ENCODE peak calls at places on chromosomes 13 and 19, in six cellular contexts. M is heart right ventricle, J is colonic mucosa, O is body of pancreas, N is tibial artery, W is SK-N-SH. Y is an unnamed sample. For H3K4me1, the result is how much of the 10 kb centered on the place peaks cover.

GRCh38 chr19:31054430-31054829 is 294.8 kb downstream of the TSHZ3 start:
- DNase-seq in M (peak), J (peak), O (no peak), N (peak), W (peak), Y (no peak)

GRCh38 chr19:19452241-19453128 is 47.0 kb downstream of the GATAD2A start:
- DNase-seq in M (no peak), J (no peak), O (no peak), N (no peak), W (no peak), Y (no peak)

GRCh38 chr19:13483215-13483614 is 23.1 kb downstream of the CACNA1A start:
- DNase-seq in M (no peak), J (no peak), O (no peak), N (no peak), W (no peak), Y (no peak)

GRCh38 chr19:55591555-55591954 is 7.8 kb downstream of the FIZ1 start:
- DNase-seq in M (no peak), J (no peak), O (no peak), N (no peak), W (no peak), Y (no peak)

GRCh38 chr19:50843701-50844221 is 10.4 kb upstream of the KLK15 start:
- DNase-seq in M (no peak), J (no peak), O (no peak), N (no peak), W (no peak), Y (no peak)

GRCh38 chr13:30934381-30934780 is 1.9 kb downstream of the TEX26 start:
- DNase-seq in M (no peak), J (no peak), O (no peak), N (no peak), W (no peak), Y (peak)

GRCh38 chr13:81395368-81395767 is 1054.4 kb upstream of the SPRY2 start:
- DNase-seq in M (no peak), J (peak), O (peak), N (no peak), W (peak), Y (no peak)

GRCh38 chr13:110371550-110372465 is 64.7 kb downstream of the COL4A2 start:
- DNase-seq in M (no peak), J (no peak), O (no peak), N (no peak), W (peak), Y (no peak)

GRCh38 chr19:10887616-10888367 is 16.4 kb downstream of the CARM1 start:
- DNase-seq in M (no peak), J (no peak), O (no peak), N (no peak), W (no peak), Y (no peak)

GRCh38 chr13:37306778-37307544 is 201.5 kb upstream of the CSNK1A1L start:
- DNase-seq in M (no peak), J (no peak), O (no peak), N (no peak), W (no peak), Y (no peak)

GRCh38 chr19:43525836-43526771 is 897 bp downstream of the ETHE1 start:
- DNase-seq in M (no peak), J (peak), O (peak), N (peak), W (peak), Y (no peak)

GRCh38 chr19:10120538-10121198 is 969 bp upstream of the EIF3G start:
- DNase-seq in M (no peak), J (no peak), O (no peak), N (peak), W (no peak), Y (no peak)

GRCh38 chr19:1091544-1092175 is 3.5 kb downstream of the POLR2E start:
- DNase-seq in M (no peak), J (no peak), O (no peak), N (no peak), W (no peak), Y (no peak)

GRCh38 chr19:1093811-1094553 is 1.2 kb downstream of the POLR2E start:
- DNase-seq in M (no peak), J (no peak), O (peak), N (no peak), W (no peak), Y (peak)

GRCh38 chr19:1094655-1094977 is 559 bp downstream of the POLR2E start:
- DNase-seq in M (no peak), J (no peak), O (no peak), N (no peak), W (peak), Y (no peak)

GRCh38 chr19:1094978-1095701 is at the start of gene POLR2E:
- DNase-seq in M (peak), J (peak), O (peak), N (peak), W (peak), Y (peak)

DNA sequence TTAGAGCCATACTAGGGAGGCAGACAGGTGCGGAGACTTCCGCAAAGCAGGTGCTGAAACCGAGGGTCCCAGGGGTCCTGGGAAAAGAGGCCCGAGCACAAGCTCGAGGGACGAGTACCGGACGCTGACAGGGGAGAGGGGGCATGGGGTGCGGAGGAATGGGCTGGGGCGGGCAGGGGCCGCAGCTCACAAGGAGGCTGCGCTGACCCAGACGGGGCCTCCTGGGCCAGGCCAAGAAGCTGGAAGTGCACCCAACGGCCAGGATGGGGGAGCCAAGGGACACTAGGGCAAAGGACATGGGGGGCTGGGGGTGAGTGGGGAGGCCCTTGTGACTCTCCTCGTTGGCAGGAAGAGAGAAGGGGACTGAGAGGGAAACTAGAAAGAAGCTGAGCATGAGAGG is 1.8 kb downstream of the POLR2E start:
- DNase-seq in M (no peak), J (no peak), O (no peak), N (no peak), W (no peak), Y (no peak)
- H3K4me1 ChIP-seq in M (under half), J (under half), O (under half), N (under half), W (under half), Y (under half)

GRCh38 chr13:49532593-49532992 is 36.8 kb downstream of the PHF11 start:
- DNase-seq in M (no peak), J (no peak), O (no peak), N (no peak), W (no peak), Y (no peak)

GRCh38 chr13:49530452-49530851 is 34.7 kb downstream of the PHF11 start:
- DNase-seq in M (no peak), J (no peak), O (no peak), N (no peak), W (no peak), Y (no peak)

GRCh38 chr13:49533011-49533410 is 37.3 kb downstream of the PHF11 start:
- DNase-seq in M (no peak), J (no peak), O (no peak), N (no peak), W (no peak), Y (no peak)

GRCh38 chr13:49536144-49536873 is 40.6 kb downstream of the PHF11 start:
- DNase-seq in M (no peak), J (no peak), O (no peak), N (no peak), W (no peak), Y (no peak)

GRCh38 chr13:49533586-49534269 is 38.0 kb downstream of the PHF11 start:
- DNase-seq in M (no peak), J (no peak), O (no peak), N (no peak), W (no peak), Y (no peak)
- H3K4me1 ChIP-seq in M (under half), J (under half), O (under half), N (under half), W (under half), Y (under half)

DNA sequence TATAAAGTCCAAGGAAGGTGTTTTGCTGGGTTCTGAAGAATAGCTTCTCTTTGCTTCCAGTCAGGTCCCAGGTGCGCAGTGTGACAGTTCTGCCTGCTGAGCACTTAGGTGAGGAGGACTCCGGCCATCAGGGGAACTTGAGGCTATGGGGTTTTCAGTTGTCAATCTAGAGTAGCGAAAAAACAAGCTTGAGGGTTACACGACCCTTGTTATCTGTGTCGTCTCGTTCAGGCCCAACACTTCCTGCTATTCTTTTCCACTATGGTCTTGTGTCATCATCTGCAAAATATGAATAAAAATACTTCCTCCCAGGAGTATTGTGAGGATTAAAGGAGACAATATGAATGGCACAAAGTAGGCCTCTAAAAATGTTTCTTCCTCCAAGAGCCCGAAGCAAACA is 40.3 kb upstream of the RCBTB2 start:
- DNase-seq in M (peak), J (no peak), O (no peak), N (no peak), W (no peak), Y (no peak)
- H3K4me1 ChIP-seq in M (under half), J (under half), O (under half), N (under half), W (under half), Y (half or more)

DNA sequence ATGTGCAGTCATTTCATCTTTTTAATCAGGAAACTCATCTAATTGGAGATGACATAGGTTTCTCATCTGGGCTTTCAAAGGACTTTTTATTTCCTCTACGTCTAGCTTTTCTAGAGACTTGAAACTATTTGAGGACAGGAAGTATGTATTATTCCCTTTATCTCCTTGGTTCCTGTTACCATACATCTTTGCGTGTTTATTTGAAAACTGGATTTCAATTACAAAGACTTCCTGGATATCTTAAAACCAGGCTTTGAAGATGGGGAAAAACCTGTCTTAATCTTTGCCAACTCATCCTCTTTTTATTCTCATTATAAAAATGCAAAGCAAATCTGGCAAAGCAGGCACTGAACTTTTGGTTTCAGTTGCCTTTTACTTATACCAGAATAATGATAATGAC is 130.5 kb downstream of the LMO7 start:
- DNase-seq in M (no peak), J (no peak), O (no peak), N (no peak), W (no peak), Y (no peak)
- H3K4me1 ChIP-seq in M (under half), J (under half), O (under half), N (under half), W (half or more), Y (half or more)

DNA sequence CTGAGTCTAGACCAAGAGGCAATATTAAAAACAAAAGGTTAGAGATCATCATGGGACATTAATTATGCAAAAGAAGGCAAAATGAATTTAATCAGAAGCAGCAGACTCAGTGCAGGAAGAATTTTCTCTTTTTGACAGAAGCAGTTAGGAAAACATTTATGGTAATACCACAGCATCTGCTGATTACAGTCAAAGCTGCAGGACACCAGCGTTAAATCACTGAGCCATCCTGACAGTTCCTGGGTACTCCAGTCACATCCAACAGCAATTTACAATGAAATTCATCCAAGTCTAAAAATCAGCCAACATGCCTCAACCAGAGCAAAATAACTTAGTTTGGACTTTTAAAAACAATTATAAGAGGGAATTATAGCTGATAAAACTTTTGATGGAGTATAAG is 476.7 kb downstream of the DIAPH3 start:
- DNase-seq in M (no peak), J (no peak), O (no peak), N (no peak), W (peak), Y (no peak)
- H3K4me1 ChIP-seq in M (under half), J (under half), O (under half), N (under half), W (under half), Y (under half)

DNA sequence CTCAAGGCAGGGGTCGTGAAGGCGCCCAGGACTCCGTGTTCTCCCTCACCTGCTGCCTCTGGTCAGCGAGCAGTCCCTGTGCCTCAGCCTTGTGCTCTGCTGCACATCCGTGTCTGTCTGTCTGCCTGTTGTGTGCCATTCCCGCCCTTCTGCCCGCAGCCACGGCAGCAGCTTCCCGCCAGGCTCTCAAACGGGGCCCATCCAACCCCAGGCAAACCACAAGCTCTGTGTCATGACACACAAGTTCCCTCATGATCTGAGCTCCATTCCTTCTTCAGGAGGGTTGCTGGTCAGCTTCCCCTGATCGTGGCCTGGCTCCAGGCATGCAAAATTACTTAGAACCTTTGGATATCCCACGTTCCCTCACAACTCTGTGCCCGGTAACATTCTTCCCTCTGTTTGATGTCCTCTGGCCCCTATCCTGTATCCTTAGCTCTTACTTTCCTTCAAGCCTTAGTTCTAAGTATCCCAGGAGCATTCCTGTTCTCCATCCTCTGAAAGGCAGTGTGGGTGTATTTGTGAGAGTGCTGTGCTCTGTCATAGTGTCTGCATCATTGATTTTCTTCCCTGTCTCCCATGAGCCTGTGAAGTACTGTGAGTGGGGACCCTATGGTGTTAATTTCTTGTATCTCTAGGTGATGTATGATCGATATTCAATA is 3.2 kb downstream of the GPR183 start:
- DNase-seq in M (no peak), J (no peak), O (peak), N (peak), W (no peak), Y (no peak)
- H3K4me1 ChIP-seq in M (under half), J (under half), O (under half), N (under half), W (under half), Y (under half)

Y was measured in HepG2.